ENCODE peak calls at places on chromosomes 5 and 9, in nine cellular contexts. I is activated CD4-positive, alpha-beta T cell treated with anti-CD3 and anti-CD28 coated beads, Interleukin-2, amount 10 ng/mL, durations not matched to agents 7 days and 5 days; D is A549; H is sciatic nerve; Q is activated CD4-positive, alpha-beta memory T cell treated with anti-CD3 and anti-CD28 coated beads, Interleukin-2, amount 10 ng/mL, durations not matched to agents 7 days and 5 days; M is PC-9; P is activated T-helper 2 cell treated with anti-CD3 and anti-CD28 coated beads, Interferon-gamma antibody, Interleukin-2, Interleukin-4, amounts not matched to agents 10 μg/mL and 5 μg/mL and 100 μg/mL, durations not matched to agents 14 hours and 24 hours and 36 hours; Y is AG08395; X is T-cell. O is an unnamed sample.

GRCh38 chr5:159467666-159468065 is 137.4 kb upstream of the IL12B start:
- DNase-seq in Q (no peak), I (no peak), P (no peak), D (no peak), H (no peak), Y (no peak), M (no peak), X (no peak), O (peak)

GRCh38 chr5:124057161-124057814 is 545.3 kb downstream of the CSNK1G3 start:
- DNase-seq in I (no peak), D (no peak), Y (no peak), M (no peak), Q (no peak), X (no peak), P (no peak), H (no peak), O (no peak)

GRCh38 chr5:154476343-154477213 is 1.4 kb downstream of the HAND1 start:
- DNase-seq in M (no peak), I (no peak), Y (no peak), H (no peak), D (no peak), X (no peak), Q (no peak), P (no peak), O (no peak)

GRCh38 chr9:35548571-35548970 is 56.5 kb upstream of the TESK1 start:
- DNase-seq in H (no peak), X (no peak), P (no peak), Q (no peak), D (no peak), M (no peak), I (no peak), Y (no peak), O (no peak)

GRCh38 chr9:278651-279050 is 64.0 kb downstream of the DOCK8 start:
- DNase-seq in H (no peak), P (peak), X (peak), Y (no peak), M (no peak), Q (peak), D (no peak), I (peak), O (no peak)

GRCh38 chr5:34411470-34412346 is 244.4 kb upstream of the RAI14 start:
- DNase-seq in P (no peak), M (no peak), Y (peak), X (no peak), D (no peak), I (no peak), H (peak), Q (no peak), O (no peak)

GRCh38 chr9:137918331-137919094 is 40.9 kb downstream of the CACNA1B start:
- DNase-seq in X (no peak), P (no peak), Q (no peak), I (no peak), M (no peak), D (no peak), Y (no peak), H (no peak), O (no peak)

GRCh38 chr5:155514105-155514563 is 500.6 kb downstream of the KIF4B start:
- DNase-seq in Q (no peak), P (no peak), M (no peak), H (no peak), D (peak), X (no peak), I (no peak), Y (no peak), O (no peak)

GRCh38 chr5:136054133-136054996 is 25.6 kb downstream of the TGFBI start:
- DNase-seq in Q (no peak), X (no peak), D (no peak), I (no peak), Y (peak), P (no peak), M (no peak), H (no peak), O (no peak)

GRCh38 chr5:30030110-30030509 is 1163.4 kb upstream of the CDH6 start:
- DNase-seq in P (no peak), Q (no peak), H (no peak), X (no peak), I (no peak), Y (no peak), D (no peak), M (no peak), O (no peak)

GRCh38 chr9:121650220-121651013 is 1.0 kb upstream of the DAB2IP start:
- DNase-seq in D (peak), P (no peak), Q (no peak), Y (no peak), I (no peak), M (peak), H (peak), X (no peak), O (peak)

GRCh38 chr5:144203750-144204596 is 33.3 kb downstream of the KCTD16 start:
- DNase-seq in M (peak), X (peak), Y (peak), P (no peak), D (peak), I (peak), Q (peak), H (no peak), O (peak)

GRCh38 chr5:178548751-178549150 is 41.4 kb downstream of the COL23A1 start:
- DNase-seq in P (no peak), X (no peak), D (no peak), Q (no peak), H (no peak), Y (peak), I (no peak), M (no peak), O (no peak)

GRCh38 chr9:7534211-7534935 is 265.2 kb downstream of the DMAC1 start:
- DNase-seq in P (no peak), D (no peak), Y (no peak), Q (peak), H (no peak), X (no peak), M (no peak), I (no peak), O (no peak)

GRCh38 chr9:20496328-20496727 is 126.0 kb downstream of the MLLT3 start:
- DNase-seq in Y (no peak), X (no peak), I (no peak), H (no peak), Q (no peak), M (no peak), P (no peak), D (no peak), O (no peak)

GRCh38 chr5:34669931-34670516 is 13.9 kb downstream of the RAI14 start:
- DNase-seq in P (no peak), Y (no peak), H (no peak), D (no peak), I (no peak), X (no peak), M (no peak), Q (no peak), O (no peak)

GRCh38 chr5:53194086-53194485 is 84.5 kb upstream of the MOCS2 start:
- DNase-seq in H (no peak), D (no peak), P (no peak), Y (no peak), M (no peak), Q (no peak), I (no peak), X (no peak), O (no peak)